ENCODE peak calls at places on chromosomes 1 and 21, in seven cellular contexts. One of them, this sample, is unnamed.

GRCh38 chr1:1540015-1540816 is at the start of gene TMEM240:
- DNase-seq in HFF-Myc: no peak
- DNase-seq in T-helper 22 cell: peak; percentile 12
- DNase-seq in ascending aorta: peak; percentile 79
- DNase-seq in GM03348: peak; percentile 96
- DNase-seq in activated B cell treated with CpG ODN at 0.5 μM for 24 hours: no peak
- DNase-seq in A549: no peak
- DNase-seq in this sample: no peak

GRCh38 chr1:226875641-226876295 is 5.4 kb downstream of the PSEN2 start:
- DNase-seq in HFF-Myc: no peak
- DNase-seq in T-helper 22 cell: no peak
- DNase-seq in ascending aorta: no peak
- DNase-seq in GM03348: no peak
- DNase-seq in activated B cell treated with CpG ODN at 0.5 μM for 24 hours: no peak
- DNase-seq in A549: peak; percentile 65
- DNase-seq in this sample: peak; percentile 50

GRCh38 chr1:107523061-107523460 is 382.2 kb downstream of the NTNG1 start:
- DNase-seq in HFF-Myc: no peak
- DNase-seq in T-helper 22 cell: no peak
- DNase-seq in ascending aorta: no peak
- DNase-seq in GM03348: no peak
- DNase-seq in activated B cell treated with CpG ODN at 0.5 μM for 24 hours: no peak
- DNase-seq in A549: no peak
- DNase-seq in this sample: no peak

GRCh38 chr1:228782662-228783414 is 47.6 kb downstream of the RHOU start:
- DNase-seq in HFF-Myc: no peak
- DNase-seq in T-helper 22 cell: no peak
- DNase-seq in ascending aorta: no peak
- DNase-seq in GM03348: no peak
- DNase-seq in activated B cell treated with CpG ODN at 0.5 μM for 24 hours: no peak
- DNase-seq in A549: peak; percentile 68
- DNase-seq in this sample: peak; percentile 22

GRCh38 chr1:51535006-51535592 is 16.0 kb upstream of the EPS15 start:
- DNase-seq in HFF-Myc: peak; percentile 55
- DNase-seq in T-helper 22 cell: peak; percentile 7
- DNase-seq in ascending aorta: peak; percentile 79
- DNase-seq in GM03348: peak; percentile 73
- DNase-seq in activated B cell treated with CpG ODN at 0.5 μM for 24 hours: no peak
- DNase-seq in A549: peak; percentile 43
- DNase-seq in this sample: peak; percentile 77

GRCh38 chr21:37521658-37522057 is 155.1 kb downstream of the DYRK1A start:
- DNase-seq in HFF-Myc: no peak
- DNase-seq in T-helper 22 cell: no peak
- DNase-seq in ascending aorta: no peak
- DNase-seq in GM03348: no peak
- DNase-seq in activated B cell treated with CpG ODN at 0.5 μM for 24 hours: no peak
- DNase-seq in A549: no peak
- DNase-seq in this sample: no peak

GRCh38 chr1:37549341-37549740 is 4.8 kb downstream of the SNIP1 start:
- DNase-seq in HFF-Myc: peak; percentile 6
- DNase-seq in T-helper 22 cell: no peak
- DNase-seq in ascending aorta: no peak
- DNase-seq in GM03348: no peak
- DNase-seq in activated B cell treated with CpG ODN at 0.5 μM for 24 hours: no peak
- DNase-seq in A549: no peak
- DNase-seq in this sample: no peak

GRCh38 chr1:232472485-232473041 is 157.4 kb downstream of the SIPA1L2 start:
- DNase-seq in HFF-Myc: peak; percentile 43
- DNase-seq in T-helper 22 cell: no peak
- DNase-seq in ascending aorta: no peak
- DNase-seq in GM03348: peak; percentile 25
- DNase-seq in activated B cell treated with CpG ODN at 0.5 μM for 24 hours: no peak
- DNase-seq in A549: no peak
- DNase-seq in this sample: peak; percentile 33

GRCh38 chr21:44918581-44919033 is 2.1 kb downstream of the ITGB2 start:
- DNase-seq in HFF-Myc: no peak
- DNase-seq in T-helper 22 cell: no peak
- DNase-seq in ascending aorta: no peak
- DNase-seq in GM03348: no peak
- DNase-seq in activated B cell treated with CpG ODN at 0.5 μM for 24 hours: no peak
- DNase-seq in A549: no peak
- DNase-seq in this sample: no peak

GRCh38 chr1:92907949-92908684 is 53.1 kb downstream of the DIPK1A start:
- DNase-seq in HFF-Myc: no peak
- DNase-seq in T-helper 22 cell: no peak
- DNase-seq in ascending aorta: no peak
- DNase-seq in GM03348: no peak
- DNase-seq in activated B cell treated with CpG ODN at 0.5 μM for 24 hours: no peak
- DNase-seq in A549: no peak
- DNase-seq in this sample: no peak

GRCh38 chr21:15731243-15731613 is 1.4 kb downstream of the USP25 start:
- DNase-seq in HFF-Myc: no peak
- DNase-seq in T-helper 22 cell: no peak
- DNase-seq in ascending aorta: no peak
- DNase-seq in GM03348: no peak
- DNase-seq in activated B cell treated with CpG ODN at 0.5 μM for 24 hours: no peak
- DNase-seq in A549: no peak
- DNase-seq in this sample: no peak

GRCh38 chr1:210416681-210417080 is 88.0 kb downstream of the HHAT start:
- DNase-seq in HFF-Myc: no peak
- DNase-seq in T-helper 22 cell: no peak
- DNase-seq in ascending aorta: no peak
- DNase-seq in GM03348: no peak
- DNase-seq in activated B cell treated with CpG ODN at 0.5 μM for 24 hours: no peak
- DNase-seq in A549: no peak
- DNase-seq in this sample: no peak

GRCh38 chr1:151165281-151165737 is 393 bp downstream of the LYSMD1 start:
- DNase-seq in HFF-Myc: no peak
- DNase-seq in T-helper 22 cell: no peak
- DNase-seq in ascending aorta: no peak
- DNase-seq in GM03348: peak; percentile 83
- DNase-seq in activated B cell treated with CpG ODN at 0.5 μM for 24 hours: no peak
- DNase-seq in A549: peak; percentile 18
- DNase-seq in this sample: no peak

GRCh38 chr1:230069813-230070212 is 2.8 kb downstream of the GALNT2 start:
- DNase-seq in HFF-Myc: no peak
- DNase-seq in T-helper 22 cell: no peak
- DNase-seq in ascending aorta: no peak
- DNase-seq in GM03348: no peak
- DNase-seq in activated B cell treated with CpG ODN at 0.5 μM for 24 hours: no peak
- DNase-seq in A549: no peak
- DNase-seq in this sample: no peak

GRCh38 chr1:235495030-235495429 is 9.2 kb downstream of the B3GALNT2 start:
- DNase-seq in HFF-Myc: no peak
- DNase-seq in T-helper 22 cell: no peak
- DNase-seq in ascending aorta: no peak
- DNase-seq in GM03348: no peak
- DNase-seq in activated B cell treated with CpG ODN at 0.5 μM for 24 hours: no peak
- DNase-seq in A549: no peak
- DNase-seq in this sample: no peak

GRCh38 chr1:29239142-29239541 is 2.8 kb downstream of the PTPRU start:
- DNase-seq in HFF-Myc: no peak
- DNase-seq in T-helper 22 cell: no peak
- DNase-seq in ascending aorta: no peak
- DNase-seq in GM03348: peak; percentile 31
- DNase-seq in activated B cell treated with CpG ODN at 0.5 μM for 24 hours: no peak
- DNase-seq in A549: peak; percentile 55
- DNase-seq in this sample: peak; percentile 90

GRCh38 chr1:3772715-3773571 is at the start of gene SMIM1:
- DNase-seq in HFF-Myc: no peak
- DNase-seq in T-helper 22 cell: no peak
- DNase-seq in ascending aorta: no peak
- DNase-seq in GM03348: no peak
- DNase-seq in activated B cell treated with CpG ODN at 0.5 μM for 24 hours: no peak
- DNase-seq in A549: no peak
- DNase-seq in this sample: no peak

GRCh38 chr21:44454747-44455523 is at the start of gene LRRC3:
- DNase-seq in HFF-Myc: no peak
- DNase-seq in T-helper 22 cell: peak; percentile 77
- DNase-seq in ascending aorta: peak; percentile 86
- DNase-seq in GM03348: peak; percentile 93
- DNase-seq in activated B cell treated with CpG ODN at 0.5 μM for 24 hours: peak; percentile 71
- DNase-seq in A549: peak; percentile 85
- DNase-seq in this sample: no peak

GRCh38 chr1:203268901-203269653 is 36.2 kb upstream of the BTG2 start:
- DNase-seq in HFF-Myc: no peak
- DNase-seq in T-helper 22 cell: peak; percentile 27
- DNase-seq in ascending aorta: no peak
- DNase-seq in GM03348: peak; percentile 77
- DNase-seq in activated B cell treated with CpG ODN at 0.5 μM for 24 hours: no peak
- DNase-seq in A549: peak; percentile 84
- DNase-seq in this sample: peak; percentile 84

GRCh38 chr1:110150330-110151174 is at the start of gene SLC6A17:
- DNase-seq in HFF-Myc: no peak
- DNase-seq in T-helper 22 cell: no peak
- DNase-seq in ascending aorta: no peak
- DNase-seq in GM03348: peak; percentile 82
- DNase-seq in activated B cell treated with CpG ODN at 0.5 μM for 24 hours: no peak
- DNase-seq in A549: peak; percentile 65
- DNase-seq in this sample: no peak

GRCh38 chr1:201450721-201451291 is 18.2 kb downstream of the PHLDA3 start:
- DNase-seq in HFF-Myc: no peak
- DNase-seq in T-helper 22 cell: no peak
- DNase-seq in ascending aorta: peak; percentile 83
- DNase-seq in GM03348: peak; percentile 91
- DNase-seq in activated B cell treated with CpG ODN at 0.5 μM for 24 hours: no peak
- DNase-seq in A549: no peak
- DNase-seq in this sample: peak; percentile 81

GRCh38 chr1:185775505-185775904 is 41.3 kb downstream of the HMCN1 start:
- DNase-seq in HFF-Myc: no peak
- DNase-seq in T-helper 22 cell: no peak
- DNase-seq in ascending aorta: no peak
- DNase-seq in GM03348: no peak
- DNase-seq in activated B cell treated with CpG ODN at 0.5 μM for 24 hours: no peak
- DNase-seq in A549: no peak
- DNase-seq in this sample: no peak

GRCh38 chr1:110857964-110858948 is 14.7 kb upstream of the CD53 start:
- DNase-seq in HFF-Myc: no peak
- DNase-seq in T-helper 22 cell: no peak
- DNase-seq in ascending aorta: no peak
- DNase-seq in GM03348: no peak
- DNase-seq in activated B cell treated with CpG ODN at 0.5 μM for 24 hours: no peak
- DNase-seq in A549: no peak
- DNase-seq in this sample: no peak

GRCh38 chr1:125080077-125080476 is 3895.3 kb downstream of the SRGAP2C start:
- DNase-seq in HFF-Myc: no peak
- DNase-seq in T-helper 22 cell: no peak
- DNase-seq in ascending aorta: no peak
- DNase-seq in GM03348: no peak
- DNase-seq in activated B cell treated with CpG ODN at 0.5 μM for 24 hours: no peak
- DNase-seq in A549: no peak
- DNase-seq in this sample: peak; percentile 16

GRCh38 chr21:44917446-44918106 is 3.1 kb downstream of the ITGB2 start:
- DNase-seq in HFF-Myc: no peak
- DNase-seq in T-helper 22 cell: no peak
- DNase-seq in ascending aorta: no peak
- DNase-seq in GM03348: no peak
- DNase-seq in activated B cell treated with CpG ODN at 0.5 μM for 24 hours: no peak
- DNase-seq in A549: no peak
- DNase-seq in this sample: no peak

GRCh38 chr1:4694492-4694891 is 40.1 kb downstream of the AJAP1 start:
- DNase-seq in HFF-Myc: no peak
- DNase-seq in T-helper 22 cell: no peak
- DNase-seq in ascending aorta: no peak
- DNase-seq in GM03348: no peak
- DNase-seq in activated B cell treated with CpG ODN at 0.5 μM for 24 hours: no peak
- DNase-seq in A549: no peak
- DNase-seq in this sample: no peak

GRCh38 chr1:6330410-6330827 is 63.1 kb downstream of the ACOT7 start:
- DNase-seq in HFF-Myc: peak; percentile 22
- DNase-seq in T-helper 22 cell: no peak
- DNase-seq in ascending aorta: no peak
- DNase-seq in GM03348: peak; percentile 90
- DNase-seq in activated B cell treated with CpG ODN at 0.5 μM for 24 hours: no peak
- DNase-seq in A549: no peak
- DNase-seq in this sample: no peak

GRCh38 chr1:19043579-19044443 is 87.3 kb upstream of the IFFO2 start:
- DNase-seq in HFF-Myc: no peak
- DNase-seq in T-helper 22 cell: no peak
- DNase-seq in ascending aorta: peak; percentile 52
- DNase-seq in GM03348: no peak
- DNase-seq in activated B cell treated with CpG ODN at 0.5 μM for 24 hours: no peak
- DNase-seq in A549: no peak
- DNase-seq in this sample: no peak

GRCh38 chr1:33074193-33074945 is 6.6 kb upstream of the AZIN2 start:
- DNase-seq in HFF-Myc: no peak
- DNase-seq in T-helper 22 cell: no peak
- DNase-seq in ascending aorta: no peak
- DNase-seq in GM03348: no peak
- DNase-seq in activated B cell treated with CpG ODN at 0.5 μM for 24 hours: no peak
- DNase-seq in A549: no peak
- DNase-seq in this sample: no peak

GRCh38 chr21:45016031-45016430 is 58.3 kb upstream of the ADARB1 start:
- DNase-seq in HFF-Myc: no peak
- DNase-seq in T-helper 22 cell: no peak
- DNase-seq in ascending aorta: no peak
- DNase-seq in GM03348: no peak
- DNase-seq in activated B cell treated with CpG ODN at 0.5 μM for 24 hours: no peak
- DNase-seq in A549: no peak
- DNase-seq in this sample: no peak

This sample was measured in H4.